ENCODE peak calls at places on chromosomes 12 and 14, in six cellular contexts. One of them, this sample, is unnamed. For H3K4me1, the result is how much of the 10 kb centered on the place peaks cover.

GRCh38 chr12:58801986-58802385 is 118.3 kb downstream of the LRIG3 start:
- DNase-seq in heart left ventricle: no peak
- DNase-seq in HCT116: no peak
- DNase-seq in fibroblast of lung: no peak
- DNase-seq in HAP-1: no peak
- DNase-seq in lower lobe of right lung: no peak
- DNase-seq in this sample: peak

GRCh38 chr14:99327458-99328250 is 55.7 kb upstream of the BCL11B start:
- DNase-seq in heart left ventricle: no peak
- DNase-seq in HCT116: no peak
- DNase-seq in fibroblast of lung: no peak
- DNase-seq in HAP-1: peak
- DNase-seq in lower lobe of right lung: no peak
- DNase-seq in this sample: no peak

GRCh38 chr12:6703631-6704030 is 3.0 kb upstream of the PIANP start:
- DNase-seq in heart left ventricle: no peak
- DNase-seq in HCT116: no peak
- DNase-seq in fibroblast of lung: no peak
- DNase-seq in HAP-1: peak
- DNase-seq in lower lobe of right lung: no peak
- DNase-seq in this sample: peak

GRCh38 chr14:35879654-35880249 is 53.6 kb downstream of the BRMS1L start:
- DNase-seq in heart left ventricle: no peak
- DNase-seq in HCT116: peak
- DNase-seq in fibroblast of lung: peak
- DNase-seq in HAP-1: no peak
- DNase-seq in lower lobe of right lung: no peak
- DNase-seq in this sample: no peak

GRCh38 chr14:58096731-58097130 is 55.3 kb downstream of the ARMH4 start:
- DNase-seq in heart left ventricle: no peak
- DNase-seq in HCT116: no peak
- DNase-seq in fibroblast of lung: no peak
- DNase-seq in HAP-1: no peak
- DNase-seq in lower lobe of right lung: no peak
- DNase-seq in this sample: no peak

GRCh38 chr12:130339946-130340345 is 2.3 kb downstream of the PIWIL1 start:
- DNase-seq in heart left ventricle: no peak
- DNase-seq in HCT116: no peak
- DNase-seq in fibroblast of lung: no peak
- DNase-seq in HAP-1: no peak
- DNase-seq in lower lobe of right lung: no peak
- DNase-seq in this sample: no peak

GRCh38 chr14:23399136-23399535 is 8.9 kb downstream of the MYH6 start:
- DNase-seq in heart left ventricle: no peak
- DNase-seq in HCT116: no peak
- DNase-seq in fibroblast of lung: no peak
- DNase-seq in HAP-1: no peak
- DNase-seq in lower lobe of right lung: no peak
- DNase-seq in this sample: no peak

GRCh38 chr12:54030889-54031860 is 1.7 kb upstream of the HOXC5 start:
- DNase-seq in heart left ventricle: no peak
- DNase-seq in HCT116: no peak
- DNase-seq in fibroblast of lung: peak
- DNase-seq in HAP-1: no peak
- DNase-seq in lower lobe of right lung: no peak
- DNase-seq in this sample: no peak

GRCh38 chr14:105377555-105378182 is 20.7 kb upstream of the TEX22 start:
- DNase-seq in heart left ventricle: no peak
- DNase-seq in HCT116: no peak
- DNase-seq in fibroblast of lung: no peak
- DNase-seq in HAP-1: no peak
- DNase-seq in lower lobe of right lung: no peak
- DNase-seq in this sample: no peak

GRCh38 chr14:24392327-24393098 is 6.3 kb upstream of the NYNRIN start:
- DNase-seq in heart left ventricle: no peak
- DNase-seq in HCT116: peak
- DNase-seq in fibroblast of lung: peak
- DNase-seq in HAP-1: no peak
- DNase-seq in lower lobe of right lung: no peak
- DNase-seq in this sample: no peak

GRCh38 chr12:12839003-12839395 is 25.9 kb downstream of the DDX47 start:
- DNase-seq in heart left ventricle: no peak
- DNase-seq in HCT116: no peak
- DNase-seq in fibroblast of lung: no peak
- DNase-seq in HAP-1: no peak
- DNase-seq in lower lobe of right lung: no peak
- DNase-seq in this sample: no peak

GRCh38 chr12:12837025-12837872 is 24.1 kb downstream of the DDX47 start:
- DNase-seq in heart left ventricle: no peak
- DNase-seq in HCT116: peak
- DNase-seq in fibroblast of lung: peak
- DNase-seq in HAP-1: peak
- DNase-seq in lower lobe of right lung: no peak
- DNase-seq in this sample: peak

GRCh38 chr12:12839886-12840285 is 26.7 kb downstream of the DDX47 start:
- DNase-seq in heart left ventricle: no peak
- DNase-seq in HCT116: peak
- DNase-seq in fibroblast of lung: peak
- DNase-seq in HAP-1: no peak
- DNase-seq in lower lobe of right lung: no peak
- DNase-seq in this sample: peak

GRCh38 chr12:12835378-12836145 is 22.4 kb downstream of the DDX47 start:
- DNase-seq in heart left ventricle: no peak
- DNase-seq in HCT116: peak
- DNase-seq in fibroblast of lung: no peak
- DNase-seq in HAP-1: no peak
- DNase-seq in lower lobe of right lung: no peak
- DNase-seq in this sample: no peak

DNA sequence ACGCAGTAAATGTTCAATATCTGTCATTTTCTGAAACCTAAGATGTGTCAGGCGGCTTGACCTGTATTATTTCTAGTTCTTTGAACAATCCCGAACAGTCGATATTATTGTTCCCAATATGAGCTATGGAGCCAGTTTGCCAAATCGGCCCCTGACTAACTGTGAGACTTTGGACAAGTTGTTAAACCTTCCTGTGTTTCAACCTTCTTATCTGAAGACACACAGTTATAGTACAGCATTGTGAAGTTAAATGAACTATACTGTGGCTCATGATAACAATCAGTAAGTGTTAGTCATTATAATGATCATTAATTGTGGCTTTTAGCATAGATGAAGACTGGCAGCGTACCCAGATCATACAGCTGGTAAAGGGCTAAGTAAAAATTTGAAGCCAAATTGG is 23.4 kb downstream of the DDX47 start:
- DNase-seq in heart left ventricle: no peak
- DNase-seq in HCT116: no peak
- DNase-seq in fibroblast of lung: no peak
- DNase-seq in HAP-1: no peak
- DNase-seq in lower lobe of right lung: no peak
- DNase-seq in this sample: no peak
- H3K4me1 ChIP-seq in heart left ventricle: under half
- H3K4me1 ChIP-seq in HCT116: half or more
- H3K4me1 ChIP-seq in fibroblast of lung: under half
- H3K4me1 ChIP-seq in HAP-1: under half
- H3K4me1 ChIP-seq in lower lobe of right lung: under half
- H3K4me1 ChIP-seq in this sample: under half

GRCh38 chr12:47207829-47208248 is 128.1 kb upstream of the AMIGO2 start:
- DNase-seq in heart left ventricle: no peak
- DNase-seq in HCT116: no peak
- DNase-seq in fibroblast of lung: no peak
- DNase-seq in HAP-1: no peak
- DNase-seq in lower lobe of right lung: no peak
- DNase-seq in this sample: no peak
- H3K4me1 ChIP-seq in heart left ventricle: under half
- H3K4me1 ChIP-seq in HCT116: under half
- H3K4me1 ChIP-seq in fibroblast of lung: under half
- H3K4me1 ChIP-seq in HAP-1: under half
- H3K4me1 ChIP-seq in lower lobe of right lung: under half
- H3K4me1 ChIP-seq in this sample: under half

GRCh38 chr14:49366416-49366815 is 219.8 kb downstream of the RPS29 start:
- DNase-seq in heart left ventricle: no peak
- DNase-seq in HCT116: no peak
- DNase-seq in fibroblast of lung: no peak
- DNase-seq in HAP-1: no peak
- DNase-seq in lower lobe of right lung: no peak
- DNase-seq in this sample: no peak

GRCh38 chr14:49367696-49368095 is 218.5 kb downstream of the RPS29 start:
- DNase-seq in heart left ventricle: no peak
- DNase-seq in HCT116: no peak
- DNase-seq in fibroblast of lung: no peak
- DNase-seq in HAP-1: no peak
- DNase-seq in lower lobe of right lung: no peak
- DNase-seq in this sample: no peak

GRCh38 chr14:49362916-49363315 is 223.3 kb downstream of the RPS29 start:
- DNase-seq in heart left ventricle: no peak
- DNase-seq in HCT116: no peak
- DNase-seq in fibroblast of lung: no peak
- DNase-seq in HAP-1: no peak
- DNase-seq in lower lobe of right lung: no peak
- DNase-seq in this sample: no peak

GRCh38 chr14:49363926-49364751 is 222.0 kb downstream of the RPS29 start:
- DNase-seq in heart left ventricle: no peak
- DNase-seq in HCT116: no peak
- DNase-seq in fibroblast of lung: no peak
- DNase-seq in HAP-1: no peak
- DNase-seq in lower lobe of right lung: no peak
- DNase-seq in this sample: no peak

DNA sequence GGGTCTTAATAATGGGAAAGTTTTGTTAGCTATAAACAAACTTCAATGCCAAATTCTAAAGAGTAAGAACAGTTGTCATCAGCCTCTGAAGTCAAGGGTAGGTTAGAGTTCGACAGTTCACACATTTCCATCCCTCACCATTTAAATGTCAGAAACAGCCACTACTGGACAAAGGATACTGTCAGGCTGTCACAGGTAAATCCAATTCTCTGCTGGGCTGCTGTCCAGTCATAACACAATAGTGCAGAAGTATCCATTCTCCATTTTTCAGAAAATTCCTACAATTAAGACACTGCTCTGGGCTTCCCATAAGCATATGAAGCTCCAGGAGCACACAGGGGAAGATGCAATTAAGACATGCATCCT is 221.4 kb downstream of the RPS29 start:
- DNase-seq in heart left ventricle: no peak
- DNase-seq in HCT116: no peak
- DNase-seq in fibroblast of lung: no peak
- DNase-seq in HAP-1: no peak
- DNase-seq in lower lobe of right lung: no peak
- DNase-seq in this sample: no peak
- H3K4me1 ChIP-seq in heart left ventricle: under half
- H3K4me1 ChIP-seq in HCT116: under half
- H3K4me1 ChIP-seq in fibroblast of lung: under half
- H3K4me1 ChIP-seq in HAP-1: under half
- H3K4me1 ChIP-seq in lower lobe of right lung: under half
- H3K4me1 ChIP-seq in this sample: under half

GRCh38 chr14:61565836-61566536 is 129.3 kb upstream of the HIF1A start:
- DNase-seq in heart left ventricle: no peak
- DNase-seq in HCT116: no peak
- DNase-seq in fibroblast of lung: peak
- DNase-seq in HAP-1: no peak
- DNase-seq in lower lobe of right lung: no peak
- DNase-seq in this sample: no peak

GRCh38 chr14:61565181-61565580 is 130.1 kb upstream of the HIF1A start:
- DNase-seq in heart left ventricle: no peak
- DNase-seq in HCT116: no peak
- DNase-seq in fibroblast of lung: no peak
- DNase-seq in HAP-1: no peak
- DNase-seq in lower lobe of right lung: no peak
- DNase-seq in this sample: no peak

GRCh38 chr14:61567838-61568571 is 127.3 kb upstream of the HIF1A start:
- DNase-seq in heart left ventricle: peak
- DNase-seq in HCT116: no peak
- DNase-seq in fibroblast of lung: no peak
- DNase-seq in HAP-1: no peak
- DNase-seq in lower lobe of right lung: no peak
- DNase-seq in this sample: no peak

GRCh38 chr14:61568572-61569011 is 126.7 kb upstream of the HIF1A start:
- DNase-seq in heart left ventricle: no peak
- DNase-seq in HCT116: no peak
- DNase-seq in fibroblast of lung: no peak
- DNase-seq in HAP-1: no peak
- DNase-seq in lower lobe of right lung: peak
- DNase-seq in this sample: no peak

DNA sequence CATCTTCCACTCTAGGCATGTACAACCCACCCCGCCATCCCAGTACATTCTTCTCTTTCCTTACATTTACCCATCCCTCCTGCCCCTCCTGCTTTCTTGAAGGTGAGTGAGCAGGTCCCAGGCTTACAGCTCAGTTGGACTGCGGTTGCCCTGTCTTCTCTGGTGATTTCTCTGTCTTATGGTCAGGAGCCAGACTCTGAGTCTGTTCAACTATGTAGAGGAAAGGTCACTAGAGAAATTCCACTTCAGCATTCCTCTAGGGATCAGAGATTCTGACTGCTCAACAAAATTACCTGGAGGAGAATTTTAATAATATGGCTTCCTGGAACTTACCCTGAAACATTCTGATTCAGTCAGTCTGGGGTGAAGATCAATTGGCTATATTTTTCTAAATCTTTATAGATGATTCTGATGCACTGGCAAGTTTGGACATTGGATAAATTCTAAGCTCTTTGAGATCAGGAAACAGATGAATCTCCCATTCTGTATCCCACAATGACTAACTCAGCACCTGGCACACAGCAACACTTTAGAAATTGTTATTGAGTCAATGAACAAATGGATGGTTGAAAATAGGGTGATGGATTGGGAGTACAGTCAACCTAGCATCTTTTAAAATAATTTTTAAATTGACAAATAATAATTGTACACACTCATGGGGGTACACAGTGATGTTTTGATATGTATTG is 128.6 kb upstream of the HIF1A start:
- DNase-seq in heart left ventricle: no peak
- DNase-seq in HCT116: no peak
- DNase-seq in fibroblast of lung: peak
- DNase-seq in HAP-1: no peak
- DNase-seq in lower lobe of right lung: no peak
- DNase-seq in this sample: no peak
- H3K4me1 ChIP-seq in heart left ventricle: under half
- H3K4me1 ChIP-seq in HCT116: half or more
- H3K4me1 ChIP-seq in fibroblast of lung: half or more
- H3K4me1 ChIP-seq in HAP-1: under half
- H3K4me1 ChIP-seq in lower lobe of right lung: half or more
- H3K4me1 ChIP-seq in this sample: half or more

DNA sequence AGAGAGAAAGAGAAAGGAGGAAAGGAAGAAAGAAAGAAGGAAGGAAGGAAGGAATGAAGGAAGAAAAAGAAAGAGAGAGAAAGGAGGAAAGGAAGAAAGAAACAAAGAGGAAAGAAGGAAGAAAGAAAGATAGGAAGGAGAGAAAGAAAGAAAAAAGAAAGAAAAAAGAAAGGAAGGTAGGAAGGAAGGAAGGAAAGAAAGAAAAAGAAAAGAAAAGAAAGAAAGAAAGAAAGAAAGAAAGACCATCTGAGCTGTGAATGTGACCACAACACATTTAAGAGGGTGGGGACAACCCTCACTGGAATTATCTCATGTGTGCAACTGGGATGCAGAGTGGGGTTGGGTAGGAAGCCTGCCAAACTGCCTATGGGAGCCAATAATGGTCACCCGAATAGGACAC is 36.0 kb upstream of the BATF start:
- DNase-seq in heart left ventricle: no peak
- DNase-seq in HCT116: no peak
- DNase-seq in fibroblast of lung: no peak
- DNase-seq in HAP-1: no peak
- DNase-seq in lower lobe of right lung: no peak
- DNase-seq in this sample: no peak
- H3K4me1 ChIP-seq in heart left ventricle: under half
- H3K4me1 ChIP-seq in HCT116: under half
- H3K4me1 ChIP-seq in fibroblast of lung: under half
- H3K4me1 ChIP-seq in HAP-1: under half
- H3K4me1 ChIP-seq in lower lobe of right lung: under half
- H3K4me1 ChIP-seq in this sample: under half

This sample was measured in SJCRH30.